ENCODE peak calls at places on chromosomes 13 and 19, in nine cellular contexts. O, X, F, R, I, N, W, Y and B are unnamed samples.

GRCh38 chr19:47494211-47494547 is 10.2 kb upstream of the KPTN start:
- DNase-seq in N (no peak), W (no peak), O (no peak), F (no peak), X (no peak), Y (no peak), I (no peak), R (no peak), B (no peak)

GRCh38 chr13:99265823-99266426 is 7.7 kb upstream of the GPR18 start:
- DNase-seq in R (peak), X (peak), Y (peak), O (no peak), I (peak), F (peak), N (peak), W (no peak), B (peak)

GRCh38 chr19:7533925-7534480 is 1.5 kb upstream of the PNPLA6 start:
- DNase-seq in Y (peak), R (peak), N (peak), W (peak), I (peak), O (peak), F (peak), X (peak), B (peak)

GRCh38 chr13:93736111-93736510 is 509.5 kb downstream of the GPC6 start:
- DNase-seq in I (no peak), X (peak), F (no peak), R (no peak), N (peak), W (no peak), O (no peak), Y (no peak), B (no peak)

GRCh38 chr13:66520511-66521390 is 709.4 kb downstream of the PCDH9 start:
- DNase-seq in R (no peak), W (no peak), F (peak), X (no peak), Y (no peak), N (no peak), O (no peak), I (no peak), B (no peak)

GRCh38 chr19:35090160-35090794 is 25.3 kb upstream of the FXYD3 start:
- DNase-seq in N (peak), X (peak), I (peak), R (peak), F (peak), O (peak), W (peak), Y (peak), B (peak)

GRCh38 chr19:7931221-7932061 is 5.5 kb upstream of the CTXN1 start:
- DNase-seq in N (no peak), X (no peak), W (no peak), F (no peak), R (no peak), Y (no peak), O (no peak), I (no peak), B (no peak)

GRCh38 chr19:17687141-17687856 is 855 bp downstream of the UNC13A start:
- DNase-seq in I (no peak), O (no peak), R (no peak), F (no peak), Y (no peak), W (no peak), N (no peak), X (no peak), B (no peak)

GRCh38 chr19:54189020-54189667 is at the start of gene MBOAT7:
- DNase-seq in W (no peak), N (no peak), I (no peak), R (no peak), X (no peak), F (no peak), O (no peak), Y (no peak), B (no peak)

GRCh38 chr19:4967738-4968461 is 1.0 kb upstream of the KDM4B start:
- DNase-seq in F (no peak), W (no peak), Y (no peak), O (no peak), N (peak), R (no peak), I (no peak), X (peak), B (no peak)

GRCh38 chr13:77810430-77810829 is 108.2 kb downstream of the EDNRB start:
- DNase-seq in W (no peak), F (no peak), O (no peak), I (peak), Y (peak), R (peak), N (peak), X (peak), B (peak)